ENCODE peak calls at places on chromosomes 5 and 9, in four cellular contexts. I is H9, A is IMR-90, U is H1. X is an unnamed sample.

GRCh38 chr9:5832093-5832542 is 799 bp downstream of the ERMP1 start:
- DNase-seq in I (no peak), A (no peak), U (no peak), X (no peak)

GRCh38 chr5:12313602-12314001 is 409.4 kb upstream of the CTNND2 start:
- DNase-seq in I (no peak), A (no peak), U (no peak), X (no peak)

GRCh38 chr9:2785060-2785459 is 58.8 kb downstream of the PUM3 start:
- DNase-seq in I (no peak), A (peak), U (no peak), X (no peak)

GRCh38 chr5:54904425-54904824 is 81.0 kb downstream of the ESM1 start:
- DNase-seq in I (peak), A (peak), U (no peak), X (peak)

GRCh38 chr5:81395262-81395661 is 1.3 kb upstream of the ACOT12 start:
- DNase-seq in I (no peak), A (no peak), U (no peak), X (no peak)

GRCh38 chr9:38651400-38652042 is 31.1 kb upstream of the ANKRD18A start:
- DNase-seq in I (no peak), A (no peak), U (no peak), X (no peak)

GRCh38 chr9:81687521-81688261 is 1.7 kb downstream of the TLE1 start:
- DNase-seq in I (peak), A (no peak), U (no peak), X (peak)

GRCh38 chr9:13967011-13967410 is 346.9 kb downstream of the NFIB start:
- DNase-seq in I (no peak), A (peak), U (no peak), X (peak)

GRCh38 chr5:94577466-94578245 is 40.7 kb downstream of the KIAA0825 start:
- DNase-seq in I (no peak), A (no peak), U (no peak), X (no peak)

GRCh38 chr5:137142371-137143243 is 356.5 kb downstream of the SPOCK1 start:
- DNase-seq in I (no peak), A (peak), U (no peak), X (no peak)

GRCh38 chr5:74093501-74093993 is 467.6 kb downstream of the ARHGEF28 start:
- DNase-seq in I (no peak), A (no peak), U (no peak), X (no peak)

GRCh38 chr5:170273968-170274710 is 23.4 kb downstream of the LCP2 start:
- DNase-seq in I (peak), A (no peak), U (peak), X (peak)

GRCh38 chr9:74117731-74118130 is 379.4 kb upstream of the RORB start:
- DNase-seq in I (no peak), A (no peak), U (no peak), X (no peak)

GRCh38 chr9:109534151-109534550 is 36.0 kb upstream of the PTPN3 start:
- DNase-seq in I (no peak), A (no peak), U (no peak), X (no peak)

GRCh38 chr5:86679529-86679928 is 61.8 kb downstream of the COX7C start:
- DNase-seq in I (no peak), A (peak), U (no peak), X (peak)

GRCh38 chr5:31531543-31531887 is 378 bp downstream of the DROSHA start:
- DNase-seq in I (no peak), A (no peak), U (no peak), X (no peak)

GRCh38 chr5:116905885-116906284 is 331.3 kb upstream of the SEMA6A start:
- DNase-seq in I (no peak), A (no peak), U (no peak), X (no peak)

GRCh38 chr5:116908537-116908936 is 333.9 kb upstream of the SEMA6A start:
- DNase-seq in I (no peak), A (no peak), U (no peak), X (no peak)

GRCh38 chr5:116914869-116915504 is 340.4 kb upstream of the SEMA6A start:
- DNase-seq in I (no peak), A (no peak), U (no peak), X (no peak)

GRCh38 chr5:116911074-116911473 is 336.5 kb upstream of the SEMA6A start:
- DNase-seq in I (no peak), A (no peak), U (no peak), X (no peak)
- H2BK5ac ChIP-seq in I (no peak), A (no peak), U (no peak), X (no peak)

DNA sequence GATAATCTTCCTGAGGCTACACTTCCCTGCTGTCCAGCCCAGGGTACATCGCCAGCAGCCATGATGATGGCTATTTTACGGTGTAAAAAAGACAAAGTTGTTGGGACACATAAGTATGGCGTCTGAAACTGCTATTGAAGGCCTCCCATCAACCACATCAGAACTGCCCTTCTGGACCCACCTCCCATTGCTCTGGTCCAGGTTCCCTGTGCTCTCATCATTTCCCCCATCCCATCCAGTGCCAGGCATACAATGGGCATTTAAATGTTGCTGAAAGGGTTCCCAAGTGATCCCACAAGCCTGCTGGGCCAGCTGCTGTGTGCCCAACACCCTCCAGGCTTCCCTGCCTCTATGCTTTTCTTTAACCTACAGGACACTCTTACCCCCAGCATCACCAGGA is 10.6 kb downstream of the IL9 start:
- DNase-seq in I (no peak), A (no peak), U (no peak), X (no peak)
- H4K5ac ChIP-seq in I (no peak), A (no peak), U (no peak), X (no peak)

DNA sequence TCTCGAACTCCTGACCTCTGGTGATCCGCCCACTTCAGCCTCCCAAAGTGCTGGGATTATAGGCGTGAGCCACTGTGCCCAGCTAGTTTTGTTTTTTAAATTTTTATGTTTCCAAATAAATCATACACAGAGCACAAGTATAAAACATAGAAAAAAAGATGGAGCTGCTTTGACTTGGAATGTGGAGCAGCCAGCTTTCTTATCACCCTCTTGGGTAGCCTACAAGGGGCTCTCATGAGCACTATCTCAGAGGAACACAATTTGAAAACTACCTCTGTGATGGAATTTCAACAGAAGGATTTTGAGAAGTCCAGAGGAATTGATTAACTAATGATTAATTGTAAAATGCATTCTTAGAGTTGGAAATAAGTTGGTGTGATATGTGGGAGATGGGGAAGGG is 45.9 kb downstream of the NSD1 start:
- DNase-seq in I (no peak), A (no peak), U (no peak), X (no peak)
- H2BK5ac ChIP-seq in I (no peak), A (no peak), U (no peak), X (no peak)

GRCh38 chr9:92175441-92175840 is 60.2 kb upstream of the SPTLC1 start:
- DNase-seq in I (no peak), A (no peak), U (no peak), X (no peak)

GRCh38 chr9:92171281-92171680 is 56.1 kb upstream of the SPTLC1 start:
- DNase-seq in I (no peak), A (no peak), U (no peak), X (no peak)

GRCh38 chr9:92171822-92172221 is 56.6 kb upstream of the SPTLC1 start:
- DNase-seq in I (no peak), A (no peak), U (no peak), X (no peak)

GRCh38 chr9:92173318-92173717 is 58.1 kb upstream of the SPTLC1 start:
- DNase-seq in I (no peak), A (no peak), U (no peak), X (no peak)

GRCh38 chr9:92170848-92171247 is 55.6 kb upstream of the SPTLC1 start:
- DNase-seq in I (no peak), A (no peak), U (no peak), X (no peak)
- H4K5ac ChIP-seq in I (no peak), A (no peak), U (no peak), X (no peak)

GRCh38 chr5:59536875-59537274 is 356.7 kb downstream of the PDE4D start:
- DNase-seq in I (no peak), A (no peak), U (no peak), X (no peak)
- H2BK5ac ChIP-seq in I (no peak), A (no peak), U (no peak), X (no peak)

DNA sequence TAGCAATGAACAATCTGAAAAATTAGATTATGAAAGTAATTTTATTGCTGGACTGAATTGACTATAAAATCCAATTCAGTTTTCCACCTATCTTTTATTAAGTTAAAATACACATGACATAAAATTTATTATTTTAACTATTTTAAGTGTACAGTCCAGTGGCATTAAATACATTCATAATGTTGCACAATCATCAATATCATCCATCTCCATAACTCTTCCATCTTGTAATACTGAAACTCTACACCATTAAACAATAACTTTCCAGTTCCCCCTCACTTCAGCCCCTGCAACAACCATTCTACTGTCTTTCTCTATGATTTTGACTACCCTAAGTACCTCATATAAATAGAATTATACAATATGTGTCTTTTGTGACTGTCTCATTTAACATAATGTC is 200.6 kb upstream of the ITGA1 start:
- DNase-seq in I (no peak), A (no peak), U (no peak), X (no peak)
- H4K5ac ChIP-seq in I (no peak), A (no peak), U (no peak), X (no peak)

GRCh38 chr9:71769175-71770165 is 1.2 kb upstream of the CEMIP2 start:
- DNase-seq in I (peak), A (no peak), U (no peak), X (peak)

GRCh38 chr9:71766663-71767062 is 1.6 kb downstream of the CEMIP2 start:
- DNase-seq in I (no peak), A (no peak), U (no peak), X (no peak)

GRCh38 chr9:71767421-71768321 is 642 bp downstream of the CEMIP2 start:
- DNase-seq in I (no peak), A (peak), U (no peak), X (peak)

GRCh38 chr9:71765693-71766092 is 2.6 kb downstream of the CEMIP2 start:
- DNase-seq in I (no peak), A (peak), U (no peak), X (no peak)

GRCh38 chr9:71768388-71769174 is at the start of gene CEMIP2:
- DNase-seq in I (peak), A (peak), U (no peak), X (peak)
- H2BK5ac ChIP-seq in I (no peak), A (peak), U (peak), X (peak)

DNA sequence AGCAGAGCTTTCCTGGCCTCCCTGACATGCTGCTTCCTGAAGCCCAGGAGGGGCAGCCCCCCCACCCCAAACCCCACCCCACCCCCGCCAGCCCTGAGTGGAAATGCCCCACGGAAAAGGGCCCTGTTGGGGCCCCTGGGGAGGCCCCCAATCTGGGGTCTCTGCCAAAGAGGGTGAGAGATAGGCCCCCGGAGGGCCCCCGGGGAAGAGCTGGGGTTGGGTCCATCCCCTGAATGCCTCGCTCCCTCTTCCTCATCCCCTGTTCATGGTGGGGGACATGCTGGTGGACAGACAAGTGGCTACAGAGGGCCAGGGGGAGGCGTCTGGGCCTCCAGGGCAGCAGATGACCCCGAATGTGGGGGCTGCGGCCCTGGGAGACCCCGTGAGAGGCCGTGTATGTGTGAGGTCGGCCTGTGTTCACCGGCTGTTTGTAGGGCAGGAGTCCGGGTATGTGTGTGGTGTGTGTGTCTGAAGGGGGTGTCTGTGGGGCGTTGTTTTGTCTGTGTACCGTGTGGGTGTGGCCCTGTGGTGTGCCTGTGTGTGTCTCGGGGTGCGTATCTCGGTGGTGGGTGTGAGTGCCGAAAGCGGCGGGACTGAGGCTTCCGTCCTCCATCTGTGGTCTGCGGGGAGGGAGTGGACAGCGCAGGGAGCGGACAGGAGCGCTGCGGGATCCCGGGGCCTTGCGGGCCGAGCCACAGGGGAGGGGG is 11.3 kb downstream of the C9orf50 start:
- DNase-seq in I (no peak), A (no peak), U (no peak), X (peak)
- H4K5ac ChIP-seq in I (no peak), A (peak), U (peak), X (no peak)

GRCh38 chr9:133042676-133043075 is 11.9 kb downstream of the GTF3C5 start:
- DNase-seq in I (no peak), A (no peak), U (no peak), X (no peak)
- H2BK5ac ChIP-seq in I (no peak), A (no peak), U (no peak), X (no peak)